ENCODE peak calls at places on chromosomes 11 and 22, in eight cellular contexts. Y is fibroblast of lung; O is MM.1S; T is cardiac muscle cell; P is epithelial cell of esophagus; H is lower leg skin; B is neural progenitor cell; N is effector memory CD4-positive, alpha-beta T cell. W is an unnamed sample.

GRCh38 chr11:72195518-72195917 is 3.6 kb downstream of the FOLR1 start:
- DNase-seq in Y (no peak), O (no peak), T (no peak), P (no peak), H (no peak), B (no peak), N (no peak), W (no peak)

GRCh38 chr22:46009730-46010129 is 32.8 kb upstream of the WNT7B start:
- DNase-seq in Y (no peak), O (peak; percentile 2), T (no peak), P (no peak), H (no peak), B (no peak), N (no peak), W (no peak)

GRCh38 chr11:11977206-11977938 is 31.1 kb downstream of the DKK3 start:
- DNase-seq in Y (peak; percentile 97), O (no peak), T (peak; percentile 93), P (peak; percentile 87), H (peak; percentile 63), B (no peak), N (no peak), W (peak; percentile 74)

GRCh38 chr11:95149659-95150294 is 60.1 kb downstream of the ENDOD1 start:
- DNase-seq in Y (peak; percentile 66), O (no peak), T (peak; percentile 78), P (peak; percentile 32), H (peak; percentile 31), B (peak; percentile 90), N (no peak), W (no peak)

GRCh38 chr11:6681505-6681904 is 1.6 kb downstream of the MRPL17 start:
- DNase-seq in Y (no peak), O (no peak), T (no peak), P (no peak), H (no peak), B (no peak), N (no peak), W (no peak)

GRCh38 chr22:31578171-31578570 is 81.8 kb downstream of the SFI1 start:
- DNase-seq in Y (no peak), O (no peak), T (no peak), P (no peak), H (no peak), B (no peak), N (no peak), W (no peak)

GRCh38 chr11:15615412-15616096 is 500.8 kb downstream of the INSC start:
- DNase-seq in Y (no peak), O (no peak), T (no peak), P (no peak), H (no peak), B (peak; percentile 45), N (no peak), W (no peak)

GRCh38 chr11:6864436-6864835 is 1.6 kb downstream of the OR10A2 start:
- DNase-seq in Y (peak; percentile 4), O (no peak), T (no peak), P (no peak), H (no peak), B (no peak), N (no peak), W (no peak)

GRCh38 chr22:30243671-30244465 is 2.7 kb downstream of the LIF start:
- DNase-seq in Y (no peak), O (no peak), T (no peak), P (no peak), H (no peak), B (no peak), N (no peak), W (no peak)

GRCh38 chr22:30239421-30240405 is 6.8 kb downstream of the LIF start:
- DNase-seq in Y (no peak), O (no peak), T (no peak), P (no peak), H (no peak), B (no peak), N (no peak), W (no peak)

GRCh38 chr22:30240541-30241417 is 5.8 kb downstream of the LIF start:
- DNase-seq in Y (no peak), O (no peak), T (no peak), P (no peak), H (no peak), B (no peak), N (no peak), W (no peak)

GRCh38 chr22:30238661-30239420 is 7.7 kb downstream of the LIF start:
- DNase-seq in Y (peak; percentile 89), O (no peak), T (peak; percentile 88), P (no peak), H (no peak), B (no peak), N (no peak), W (peak; percentile 54)

DNA sequence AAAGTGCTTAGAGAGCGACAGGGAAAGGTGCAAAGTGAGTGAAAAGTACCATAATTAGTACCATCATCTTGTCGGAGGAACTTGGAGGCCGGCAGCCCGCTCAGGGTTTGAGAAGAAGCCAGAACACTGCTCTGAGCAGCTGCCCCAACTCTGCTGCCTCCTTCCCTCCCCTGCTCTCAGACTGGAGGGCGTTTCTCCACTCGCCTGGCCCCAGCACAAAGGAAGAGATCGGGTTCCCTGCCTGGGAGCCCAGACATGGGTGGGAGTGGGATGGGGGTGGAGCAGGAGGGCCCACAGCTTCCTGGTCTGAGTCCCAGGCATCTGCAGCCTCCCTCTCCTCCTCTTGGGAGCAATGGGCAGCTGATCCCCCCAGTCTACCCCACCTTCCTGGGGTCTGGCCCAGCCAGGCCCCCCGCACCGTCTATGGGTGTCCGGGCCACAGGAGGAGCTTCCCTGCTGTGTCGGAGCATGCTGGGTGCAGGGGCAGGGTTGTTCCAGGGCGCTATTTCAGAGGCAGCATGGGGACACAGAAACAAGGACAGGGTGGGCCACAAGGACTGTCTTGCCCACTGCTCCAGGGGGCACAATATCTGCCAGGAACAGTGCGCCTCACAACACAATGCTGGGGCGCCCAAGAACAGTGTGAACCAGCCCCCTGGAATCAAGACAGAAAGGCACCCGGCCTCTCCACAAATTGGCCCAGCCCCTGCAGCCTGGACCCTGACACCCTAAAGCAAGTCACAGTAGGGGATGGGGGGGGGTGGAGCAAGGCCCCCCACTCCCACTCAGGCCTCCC is 4.8 kb downstream of the LIF start:
- DNase-seq in Y (peak; percentile 65), O (no peak), T (peak; percentile 59), P (no peak), H (no peak), B (no peak), N (no peak), W (no peak)
- H3K4me3 ChIP-seq in Y (no peak overlapping the region), O (no peak overlapping the region), T (no peak overlapping the region), P (no peak overlapping the region), H (no peak overlapping the region), B (no peak overlapping the region), N (no peak overlapping the region), W (no peak overlapping the region)

GRCh38 chr11:113874920-113875413 is 405 bp downstream of the USP28 start:
- DNase-seq in Y (no peak), O (peak; percentile 56), T (no peak), P (no peak), H (no peak), B (peak; percentile 39), N (no peak), W (no peak)

GRCh38 chr11:113875414-113876073 is at the start of gene USP28:
- DNase-seq in Y (peak; percentile 94), O (peak; percentile 97), T (peak; percentile 98), P (peak; percentile 92), H (peak; percentile 90), B (peak; percentile 99), N (peak; percentile 62), W (peak; percentile 86)

GRCh38 chr11:113871331-113871730 is 4.0 kb downstream of the USP28 start:
- DNase-seq in Y (peak; percentile 16), O (no peak), T (peak; percentile 66), P (no peak), H (no peak), B (peak; percentile 36), N (no peak), W (no peak)

GRCh38 chr11:113874096-113874919 is 1.1 kb downstream of the USP28 start:
- DNase-seq in Y (peak; percentile 8), O (no peak), T (peak; percentile 14), P (peak; percentile 19), H (no peak), B (no peak), N (no peak), W (no peak)

DNA sequence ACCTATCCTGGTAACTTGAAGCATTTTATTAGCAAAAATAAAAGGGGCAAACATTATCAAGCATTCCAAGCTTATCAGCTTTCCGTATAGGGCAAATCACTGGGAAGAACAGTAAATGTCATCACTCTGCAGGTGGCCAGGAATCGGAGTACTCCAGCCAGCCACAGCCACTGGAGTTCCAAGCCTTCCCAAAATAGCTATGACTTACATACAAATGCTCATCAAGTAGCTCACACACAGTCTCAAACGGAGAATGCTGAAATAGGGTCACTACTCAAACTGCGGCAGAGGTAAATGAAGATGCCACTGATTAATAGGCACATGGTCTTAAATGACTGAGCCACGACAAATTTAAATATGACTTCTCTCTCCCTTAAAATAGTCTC is 2.1 kb downstream of the USP28 start:
- DNase-seq in Y (peak; percentile 53), O (no peak), T (peak; percentile 13), P (peak; percentile 11), H (no peak), B (peak; percentile 30), N (no peak), W (no peak)
- H3K4me3 ChIP-seq in Y (no peak overlapping the region), O (no peak overlapping the region), T (peak overlapping the region; percentile 85), P (peak overlapping the region; percentile 3), H (no peak overlapping the region), B (no peak overlapping the region), N (no peak overlapping the region), W (no peak overlapping the region)

GRCh38 chr11:1851437-1852180 is 1.3 kb upstream of the LSP1 start:
- DNase-seq in Y (no peak), O (no peak), T (no peak), P (no peak), H (no peak), B (no peak), N (no peak), W (no peak)

GRCh38 chr11:1853376-1854131 is 670 bp downstream of the LSP1 start:
- DNase-seq in Y (no peak), O (peak; percentile 19), T (no peak), P (no peak), H (no peak), B (no peak), N (no peak), W (no peak)

GRCh38 chr11:1854132-1854948 is 1.5 kb downstream of the LSP1 start:
- DNase-seq in Y (no peak), O (no peak), T (no peak), P (no peak), H (no peak), B (no peak), N (no peak), W (no peak)

GRCh38 chr11:1852885-1853284 is at the start of gene LSP1:
- DNase-seq in Y (no peak), O (peak; percentile 88), T (no peak), P (no peak), H (no peak), B (no peak), N (peak; percentile 64), W (no peak)

DNA sequence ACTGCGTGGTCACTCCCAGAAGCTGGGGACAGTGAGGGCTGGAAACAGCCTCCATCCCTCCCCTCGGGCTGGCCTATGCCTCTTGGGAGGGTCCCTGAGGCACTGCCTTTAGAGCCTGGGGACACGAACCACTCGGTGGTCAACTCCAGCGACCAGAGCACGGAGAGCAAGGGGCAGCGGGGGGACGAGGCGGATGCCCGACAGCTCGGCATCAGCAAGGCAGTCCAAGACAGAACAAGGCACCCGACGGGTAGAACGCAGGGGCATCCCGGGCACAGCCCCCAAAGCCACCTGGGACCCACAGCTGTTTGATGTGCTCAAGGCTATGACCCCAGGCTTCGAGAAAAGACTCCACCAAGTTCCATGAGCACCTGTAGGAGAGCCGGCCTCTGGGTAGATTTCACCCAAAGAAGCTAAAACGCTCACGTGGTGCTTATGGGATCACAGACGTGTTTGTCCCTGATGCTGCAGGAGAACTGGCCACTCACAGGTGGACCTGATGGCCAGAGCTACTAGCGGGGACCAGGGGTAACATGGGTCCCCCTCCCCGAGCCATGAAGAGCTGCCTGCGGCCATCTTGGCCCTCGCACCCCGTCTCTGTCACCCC is 510 bp upstream of the LSP1 start:
- DNase-seq in Y (no peak), O (peak; percentile 12), T (no peak), P (no peak), H (no peak), B (no peak), N (no peak), W (no peak)
- H3K4me3 ChIP-seq in Y (no peak overlapping the region), O (peak overlapping the region; percentile 74), T (no peak overlapping the region), P (no peak overlapping the region), H (no peak overlapping the region), B (no peak overlapping the region), N (peak overlapping the region; percentile 87), W (no peak overlapping the region)

GRCh38 chr11:63871962-63872832 is 33.3 kb downstream of the MARK2 start:
- DNase-seq in Y (peak; percentile 92), O (peak; percentile 65), T (peak; percentile 91), P (peak; percentile 89), H (peak; percentile 89), B (peak; percentile 41), N (peak; percentile 11), W (peak; percentile 63)
- H3K4me3 ChIP-seq in Y (no peak overlapping the region), O (no peak overlapping the region), T (no peak overlapping the region), P (no peak overlapping the region), H (no peak overlapping the region), B (no peak overlapping the region), N (no peak overlapping the region), W (no peak overlapping the region)

W was measured in skeletal muscle cell.